ENCODE peak calls at places on chromosome 15, in seven cellular contexts. K is AG04449, W is prostate gland, E is upper lobe of right lung, P is left ventricle myocardium inferior, R is endothelial cell of umbilical vein, T is tibial artery. I is an unnamed sample.

GRCh38 chr15:47407692-47408091 is 309.6 kb upstream of the SEMA6D start:
- DNase-seq in K (no peak), E (no peak), P (no peak), T (no peak), R (no peak), W (no peak), I (no peak)

GRCh38 chr15:41485226-41485625 is 8.4 kb upstream of the ITPKA start:
- DNase-seq in K (no peak), T (no peak), E (no peak), P (no peak), R (no peak), W (no peak), I (no peak)

GRCh38 chr15:81375461-81375860 is 1.4 kb upstream of the TMC3 start:
- DNase-seq in E (no peak), R (no peak), P (peak; percentile 49), W (no peak), K (no peak), T (no peak), I (peak; percentile 63)

GRCh38 chr15:98760112-98760826 is 111.9 kb downstream of the IGF1R start:
- DNase-seq in K (no peak), W (peak; percentile 83), T (peak; percentile 77), P (peak; percentile 52), R (no peak), E (peak; percentile 70), I (peak; percentile 50)

GRCh38 chr15:74988007-74988800 is 7.2 kb upstream of the SCAMP5 start:
- DNase-seq in E (no peak), W (no peak), T (no peak), R (peak; percentile 53), K (no peak), P (no peak), I (no peak)

GRCh38 chr15:52567886-52568568 is 803 bp downstream of the ARPP19 start:
- DNase-seq in P (no peak), E (peak; percentile 73), T (no peak), W (peak; percentile 23), R (peak; percentile 55), K (no peak), I (no peak)

GRCh38 chr15:95269247-95270155 is 1038.1 kb downstream of the MCTP2 start:
- DNase-seq in T (no peak), K (no peak), P (no peak), E (no peak), W (no peak), R (no peak), I (no peak)

GRCh38 chr15:85551221-85551832 is 170.9 kb downstream of the AKAP13 start:
- DNase-seq in W (no peak), K (no peak), T (no peak), P (no peak), E (no peak), R (no peak), I (no peak)

GRCh38 chr15:46126581-46126980 is 491.8 kb downstream of the SQOR start:
- DNase-seq in P (no peak), R (peak; percentile 45), K (no peak), E (no peak), T (no peak), W (no peak), I (no peak)

DNA sequence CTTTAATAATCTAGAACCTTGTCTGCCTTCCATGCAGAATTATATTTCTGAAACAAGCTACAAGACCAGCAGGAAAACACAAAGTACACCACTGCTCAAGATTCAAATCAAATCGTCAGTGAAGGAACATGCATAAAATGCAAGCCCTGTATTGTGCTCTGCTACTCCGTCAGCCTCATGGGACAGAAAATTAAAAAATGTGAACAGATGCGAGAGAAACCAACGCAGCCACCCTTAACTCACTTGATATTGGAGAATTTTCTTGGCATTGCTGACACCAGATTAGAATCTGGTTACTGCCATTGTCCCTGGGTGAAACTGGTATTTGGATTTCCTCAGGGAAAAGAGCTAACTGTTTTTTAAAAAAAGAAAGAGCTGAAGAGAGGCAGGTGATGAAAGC is 23.6 kb downstream of the ANXA2 start:
- DNase-seq in P (no peak), K (no peak), T (no peak), W (no peak), R (no peak), E (no peak), I (no peak)
- H3K4me3 ChIP-seq in P (peak overlapping the region; percentile 33), K (no peak overlapping the region), T (no peak overlapping the region), W (no peak overlapping the region), R (no peak overlapping the region), E (no peak overlapping the region), I (no peak overlapping the region)

GRCh38 chr15:73244333-73244732 is 124.4 kb downstream of the HCN4 start:
- DNase-seq in P (no peak), T (no peak), K (no peak), R (no peak), W (no peak), E (no peak), I (no peak)
- TF ChIP-seq CTCF in P (peak; percentile 14), T (no peak), K (no peak), R (peak; percentile 4), W (no peak), E (peak; percentile 13), I (peak; percentile 74)

DNA sequence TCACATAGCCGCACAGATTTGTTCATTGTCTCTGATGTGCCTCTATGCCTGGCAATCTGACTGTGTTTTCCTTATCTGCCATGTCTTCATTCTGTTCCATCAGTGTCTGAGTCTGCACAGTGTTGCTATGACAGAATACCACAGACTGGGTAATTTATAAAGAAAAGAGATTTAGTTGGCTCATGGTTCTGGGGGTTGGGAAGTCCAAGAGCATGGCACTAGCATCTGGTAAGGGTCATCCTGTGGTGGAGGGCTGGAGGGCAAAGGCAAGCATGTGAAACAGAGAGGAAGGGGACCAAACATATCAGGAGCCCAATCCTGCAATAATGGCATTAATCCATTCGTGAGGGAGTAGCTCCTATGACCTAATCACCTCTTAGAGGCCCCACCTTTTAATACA is 11.9 kb upstream of the HCN4 start:
- DNase-seq in P (no peak), T (no peak), E (no peak), K (no peak), W (no peak), R (no peak), I (no peak)
- H3K4me3 ChIP-seq in P (no peak overlapping the region), T (no peak overlapping the region), E (no peak overlapping the region), K (no peak overlapping the region), W (no peak overlapping the region), R (no peak overlapping the region), I (no peak overlapping the region)

DNA sequence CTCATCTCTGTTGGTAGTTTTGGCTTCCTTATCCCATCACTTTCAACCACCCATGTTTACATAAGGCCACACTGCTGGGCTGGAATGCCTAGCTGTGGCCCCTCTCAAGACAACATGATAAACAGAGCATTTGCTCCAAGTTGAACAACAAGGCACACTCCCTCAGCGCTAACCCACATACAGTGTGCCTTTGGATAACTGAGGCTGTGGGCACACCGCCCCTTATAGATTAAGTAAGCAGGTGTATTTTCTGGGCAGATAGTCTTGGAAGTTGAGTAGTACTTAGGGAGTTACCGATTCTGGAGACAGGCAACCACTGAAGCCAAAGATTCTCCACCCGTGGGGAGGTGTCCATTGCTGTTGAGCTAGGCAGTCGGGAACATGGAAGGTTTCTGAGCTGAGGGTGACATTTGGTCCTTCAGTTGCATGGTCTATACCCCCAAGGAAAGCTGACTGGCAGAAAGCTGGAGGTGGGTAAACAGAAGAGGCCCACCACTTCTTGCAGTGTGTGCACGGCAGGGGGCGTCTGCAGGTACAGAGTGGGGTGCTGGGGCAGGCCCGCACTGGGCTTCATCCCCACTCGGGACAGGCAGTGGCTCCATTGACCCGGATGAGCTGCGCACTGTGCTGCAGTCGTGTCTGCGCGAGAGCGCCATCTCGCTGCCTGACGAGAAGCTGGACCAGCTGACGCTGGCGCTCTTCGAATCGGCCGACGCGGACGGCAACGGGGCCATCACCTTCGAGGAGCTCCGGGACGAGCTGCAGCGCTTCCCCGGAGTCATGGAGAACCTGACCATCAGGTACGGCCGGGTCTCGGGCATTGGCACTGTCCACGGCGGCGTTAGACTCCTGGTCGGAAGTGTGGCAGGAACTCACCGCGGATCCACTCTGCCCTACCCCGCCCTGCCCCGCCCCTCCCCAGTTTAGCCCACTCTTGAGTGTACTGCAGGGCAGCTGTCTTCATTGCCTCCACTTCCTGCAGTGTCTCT is 16.8 kb downstream of the NOX5 start:
- DNase-seq in K (no peak), P (peak; percentile 24), T (no peak), R (peak; percentile 35), E (peak; percentile 82), W (peak; percentile 30), I (no peak)
- TF ChIP-seq CTCF in K (peak; percentile 59), P (peak; percentile 63), T (no peak), R (peak; percentile 56), E (peak; percentile 54), W (peak; percentile 27), I (peak; percentile 38)

GRCh38 chr15:33699145-33699544 is 269.2 kb upstream of the CHRM5 start:
- DNase-seq in P (no peak), R (no peak), E (no peak), K (no peak), T (no peak), W (no peak), I (no peak)

GRCh38 chr15:33701304-33701696 is 267.0 kb upstream of the CHRM5 start:
- DNase-seq in E (no peak), P (no peak), K (no peak), W (no peak), R (no peak), T (no peak), I (no peak)

GRCh38 chr15:33698128-33698527 is 270.2 kb upstream of the CHRM5 start:
- DNase-seq in R (no peak), E (no peak), K (no peak), T (no peak), W (no peak), P (no peak), I (no peak)

GRCh38 chr15:33699691-33700447 is 268.4 kb upstream of the CHRM5 start:
- DNase-seq in T (no peak), E (no peak), K (no peak), R (no peak), P (no peak), W (no peak), I (no peak)

DNA sequence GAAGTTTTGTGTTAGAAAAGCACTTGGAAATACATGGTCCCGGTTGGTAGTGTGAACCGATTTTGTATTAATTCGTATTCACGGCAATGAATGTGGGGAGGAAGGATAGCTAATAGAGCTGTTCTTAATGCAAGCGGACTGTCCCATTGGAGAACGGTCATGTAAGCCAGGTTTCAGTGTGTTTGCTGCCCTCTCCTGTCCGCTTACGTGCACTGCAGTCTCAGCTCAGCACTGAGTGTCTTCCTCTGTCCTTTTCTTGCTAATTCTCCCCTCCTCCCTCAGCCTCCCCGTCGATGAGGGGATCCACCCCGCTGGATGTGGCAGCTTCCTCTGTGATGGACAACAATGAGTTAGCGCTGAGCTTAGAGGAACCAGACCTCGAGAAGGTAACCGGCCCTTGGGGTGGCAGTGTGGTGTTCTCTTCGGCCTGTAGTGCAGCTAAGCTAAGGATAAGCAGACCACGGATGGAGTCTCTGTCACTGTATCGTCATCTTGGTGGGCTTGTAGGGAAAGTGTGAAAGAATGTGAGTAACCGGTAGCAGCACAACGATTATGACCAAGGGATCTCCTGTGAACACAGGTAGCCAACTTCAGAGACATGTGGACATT is 267.5 kb upstream of the CHRM5 start:
- DNase-seq in W (peak; percentile 57), K (peak; percentile 23), P (peak; percentile 45), E (peak; percentile 75), T (peak; percentile 82), R (peak; percentile 85), I (peak; percentile 61)
- H3K4me3 ChIP-seq in W (no peak overlapping the region), K (no peak overlapping the region), P (no peak overlapping the region), E (no peak overlapping the region), T (no peak overlapping the region), R (no peak overlapping the region), I (no peak overlapping the region)

GRCh38 chr15:51193979-51194378 is 99.3 kb upstream of the TNFAIP8L3 start:
- DNase-seq in P (no peak), E (no peak), R (no peak), W (no peak), K (no peak), T (no peak), I (no peak)
- TF ChIP-seq CTCF in P (no peak), E (no peak), R (no peak), W (no peak), K (no peak), T (no peak), I (no peak)

GRCh38 chr15:76341366-76342045 is 4.9 kb downstream of the ISL2 start:
- DNase-seq in T (no peak), W (no peak), P (no peak), E (no peak), R (no peak), K (no peak), I (no peak)
- H3K4me3 ChIP-seq in T (no peak overlapping the region), W (no peak overlapping the region), P (peak overlapping the region; percentile 61), E (no peak overlapping the region), R (no peak overlapping the region), K (no peak overlapping the region), I (no peak overlapping the region)

I was measured in LNCaP clone FGC.